ENCODE peak calls at places on chromosomes 6 and 20, in nine cellular contexts. C, G, X, P, Q, B, S, D and F are unnamed samples.
A peak's percentile ranks its signal among the peaks of the same experiment; 100 is the strongest.

GRCh38 chr20:37902504-37903313 is at the start of gene VSTM2L:
- DNase-seq in C (no peak), G (peak; percentile 55), X (no peak), P (no peak), Q (peak; percentile 64), B (no peak), S (no peak), D (peak; percentile 80), F (no peak)

GRCh38 chr6:153108320-153108719 is 22.8 kb downstream of the RGS17 start:
- DNase-seq in C (no peak), G (no peak), X (no peak), P (no peak), Q (no peak), B (no peak), S (no peak), D (peak; percentile 46), F (no peak)

GRCh38 chr20:52192296-52193007 is 873 bp upstream of the ZFP64 start:
- DNase-seq in C (no peak), G (peak; percentile 65), X (no peak), P (no peak), Q (peak; percentile 71), B (peak; percentile 44), S (no peak), D (no peak), F (no peak)

GRCh38 chr6:125002090-125002741 is 40.0 kb downstream of the RNF217 start:
- DNase-seq in C (no peak), G (peak; percentile 1), X (no peak), P (no peak), Q (no peak), B (peak; percentile 22), S (no peak), D (no peak), F (no peak)

GRCh38 chr6:79946242-79946641 is 1.1 kb downstream of the ELOVL4 start:
- DNase-seq in C (no peak), G (peak; percentile 11), X (no peak), P (no peak), Q (peak; percentile 26), B (no peak), S (no peak), D (peak; percentile 49), F (no peak)

GRCh38 chr6:15663057-15663638 is 320 bp upstream of the DTNBP1 start:
- DNase-seq in C (no peak), G (peak; percentile 82), X (no peak), P (no peak), Q (peak; percentile 94), B (peak; percentile 81), S (peak; percentile 5), D (peak; percentile 83), F (no peak)

GRCh38 chr20:43363506-43363905 is 94.2 kb upstream of the SRSF6 start:
- DNase-seq in C (no peak), G (no peak), X (no peak), P (no peak), Q (no peak), B (no peak), S (no peak), D (peak; percentile 58), F (no peak)

GRCh38 chr6:93721386-93722048 is 302.2 kb upstream of the EPHA7 start:
- DNase-seq in C (no peak), G (no peak), X (no peak), P (no peak), Q (no peak), B (peak; percentile 9), S (peak; percentile 6), D (peak; percentile 49), F (no peak)

GRCh38 chr20:33897313-33897912 is 86.3 kb downstream of the CHMP4B start:
- DNase-seq in C (no peak), G (peak; percentile 58), X (no peak), P (no peak), Q (no peak), B (peak; percentile 21), S (no peak), D (no peak), F (no peak)

GRCh38 chr6:136066005-136066404 is 184.1 kb downstream of the MTFR2 start:
- DNase-seq in C (no peak), G (peak; percentile 6), X (no peak), P (no peak), Q (no peak), B (no peak), S (no peak), D (peak; percentile 37), F (no peak)

GRCh38 chr6:1486387-1486786 is 97.0 kb downstream of the FOXF2 start:
- DNase-seq in C (no peak), G (no peak), X (no peak), P (no peak), Q (peak; percentile 30), B (no peak), S (no peak), D (no peak), F (no peak)

GRCh38 chr6:33566182-33567084 is 13.6 kb downstream of the BAK1 start:
- DNase-seq in C (no peak), G (no peak), X (no peak), P (no peak), Q (no peak), B (no peak), S (no peak), D (peak; percentile 57), F (no peak)

GRCh38 chr20:25984933-25985332 is 288.3 kb upstream of the ZNF337 start:
- DNase-seq in C (peak; percentile 20), G (no peak), X (no peak), P (peak; percentile 40), Q (peak; percentile 27), B (peak; percentile 4), S (no peak), D (peak; percentile 69), F (no peak)

GRCh38 chr20:8265588-8265987 is 133.5 kb downstream of the PLCB1 start:
- DNase-seq in C (no peak), G (no peak), X (no peak), P (no peak), Q (no peak), B (no peak), S (no peak), D (no peak), F (no peak)

GRCh38 chr6:124917769-124918168 is 44.5 kb upstream of the RNF217 start:
- DNase-seq in C (no peak), G (no peak), X (no peak), P (no peak), Q (no peak), B (no peak), S (no peak), D (peak; percentile 3), F (no peak)

GRCh38 chr20:2203436-2203835 is 92.4 kb upstream of the TGM3 start:
- DNase-seq in C (no peak), G (no peak), X (no peak), P (no peak), Q (no peak), B (no peak), S (no peak), D (no peak), F (no peak)

GRCh38 chr6:10256113-10256690 is 158.7 kb downstream of the TFAP2A start:
- DNase-seq in C (no peak), G (peak; percentile 16), X (no peak), P (no peak), Q (peak; percentile 15), B (no peak), S (no peak), D (peak; percentile 28), F (no peak)

GRCh38 chr6:75206338-75207210 is 721 bp upstream of the COL12A1 start:
- DNase-seq in C (no peak), G (no peak), X (no peak), P (no peak), Q (peak; percentile 25), B (no peak), S (no peak), D (peak; percentile 81), F (no peak)

GRCh38 chr6:13988049-13988738 is 63.4 kb downstream of the RNF182 start:
- DNase-seq in C (no peak), G (no peak), X (no peak), P (no peak), Q (no peak), B (no peak), S (no peak), D (no peak), F (no peak)